ENCODE peak calls at places on chromosomes 12 and 14, in five cellular contexts. One of them, this sample, is unnamed.

GRCh38 chr12:13220848-13221247 is 24.3 kb downstream of the EMP1 start:
- DNase-seq in GM06990: no peak
- DNase-seq in thoracic aorta: no peak
- DNase-seq in cardiac fibroblast: peak; percentile 57
- DNase-seq in AG10803: peak; percentile 83
- DNase-seq in this sample: no peak

GRCh38 chr12:93186131-93186530 is 191.6 kb upstream of the NUDT4 start:
- DNase-seq in GM06990: no peak
- DNase-seq in thoracic aorta: no peak
- DNase-seq in cardiac fibroblast: peak; percentile 63
- DNase-seq in AG10803: peak; percentile 72
- DNase-seq in this sample: peak; percentile 38

GRCh38 chr14:39268393-39268792 is 34.7 kb downstream of the MIA2 start:
- DNase-seq in GM06990: no peak
- DNase-seq in thoracic aorta: no peak
- DNase-seq in cardiac fibroblast: peak; percentile 17
- DNase-seq in AG10803: peak; percentile 9
- DNase-seq in this sample: peak; percentile 32

GRCh38 chr12:54257332-54257731 is 22.6 kb downstream of the CBX5 start:
- DNase-seq in GM06990: no peak
- DNase-seq in thoracic aorta: no peak
- DNase-seq in cardiac fibroblast: no peak
- DNase-seq in AG10803: no peak
- DNase-seq in this sample: no peak

GRCh38 chr12:86261606-86262005 is 5.4 kb upstream of the MGAT4C start:
- DNase-seq in GM06990: no peak
- DNase-seq in thoracic aorta: no peak
- DNase-seq in cardiac fibroblast: no peak
- DNase-seq in AG10803: no peak
- DNase-seq in this sample: no peak

GRCh38 chr14:68759017-68759569 is 33.8 kb downstream of the ZFP36L1 start:
- DNase-seq in GM06990: no peak
- DNase-seq in thoracic aorta: no peak
- DNase-seq in cardiac fibroblast: no peak
- DNase-seq in AG10803: no peak
- DNase-seq in this sample: no peak

GRCh38 chr12:94207467-94208432 is 59.4 kb downstream of the PLXNC1 start:
- DNase-seq in GM06990: peak; percentile 78
- DNase-seq in thoracic aorta: no peak
- DNase-seq in cardiac fibroblast: peak; percentile 76
- DNase-seq in AG10803: no peak
- DNase-seq in this sample: peak; percentile 50

GRCh38 chr12:92928431-92928961 is 599 bp downstream of the EEA1 start:
- DNase-seq in GM06990: peak; percentile 63
- DNase-seq in thoracic aorta: no peak
- DNase-seq in cardiac fibroblast: peak; percentile 44
- DNase-seq in AG10803: peak; percentile 19
- DNase-seq in this sample: peak; percentile 17

GRCh38 chr12:19620222-19620621 is 180.9 kb downstream of the AEBP2 start:
- DNase-seq in GM06990: no peak
- DNase-seq in thoracic aorta: no peak
- DNase-seq in cardiac fibroblast: peak; percentile 71
- DNase-seq in AG10803: no peak
- DNase-seq in this sample: no peak

GRCh38 chr14:40074169-40074568 is 641.9 kb upstream of the FBXO33 start:
- DNase-seq in GM06990: no peak
- DNase-seq in thoracic aorta: no peak
- DNase-seq in cardiac fibroblast: no peak
- DNase-seq in AG10803: no peak
- DNase-seq in this sample: no peak

GRCh38 chr14:53767566-53767965 is 189.1 kb downstream of the BMP4 start:
- DNase-seq in GM06990: no peak
- DNase-seq in thoracic aorta: no peak
- DNase-seq in cardiac fibroblast: no peak
- DNase-seq in AG10803: no peak
- DNase-seq in this sample: no peak

GRCh38 chr12:122354958-122355641 is 67.4 kb downstream of the CLIP1 start:
- DNase-seq in GM06990: no peak
- DNase-seq in thoracic aorta: no peak
- DNase-seq in cardiac fibroblast: no peak
- DNase-seq in AG10803: no peak
- DNase-seq in this sample: no peak

GRCh38 chr14:86035882-86036281 is 505.9 kb downstream of the FLRT2 start:
- DNase-seq in GM06990: no peak
- DNase-seq in thoracic aorta: no peak
- DNase-seq in cardiac fibroblast: peak; percentile 26
- DNase-seq in AG10803: peak; percentile 4
- DNase-seq in this sample: peak; percentile 41

GRCh38 chr14:20632831-20633771 is 8.4 kb downstream of the OR6S1 start:
- DNase-seq in GM06990: peak; percentile 71
- DNase-seq in thoracic aorta: no peak
- DNase-seq in cardiac fibroblast: peak; percentile 95
- DNase-seq in AG10803: peak; percentile 83
- DNase-seq in this sample: peak; percentile 91

GRCh38 chr12:118061011-118061875 is at the start of gene WSB2:
- DNase-seq in GM06990: peak; percentile 53
- DNase-seq in thoracic aorta: peak; percentile 54
- DNase-seq in cardiac fibroblast: peak; percentile 48
- DNase-seq in AG10803: peak; percentile 51
- DNase-seq in this sample: peak; percentile 57

GRCh38 chr14:30375280-30375892 is 183.6 kb upstream of the G2E3 start:
- DNase-seq in GM06990: peak; percentile 18
- DNase-seq in thoracic aorta: no peak
- DNase-seq in cardiac fibroblast: peak; percentile 71
- DNase-seq in AG10803: peak; percentile 42
- DNase-seq in this sample: peak; percentile 62

GRCh38 chr14:53962954-53963490 is 6.4 kb upstream of the BMP4 start:
- DNase-seq in GM06990: no peak
- DNase-seq in thoracic aorta: no peak
- DNase-seq in cardiac fibroblast: no peak
- DNase-seq in AG10803: no peak
- DNase-seq in this sample: no peak

GRCh38 chr12:12548713-12549112 is 13.9 kb downstream of the DUSP16 start:
- DNase-seq in GM06990: no peak
- DNase-seq in thoracic aorta: no peak
- DNase-seq in cardiac fibroblast: no peak
- DNase-seq in AG10803: no peak
- DNase-seq in this sample: no peak

GRCh38 chr14:47715330-47715729 is 39.9 kb upstream of the MDGA2 start:
- DNase-seq in GM06990: no peak
- DNase-seq in thoracic aorta: no peak
- DNase-seq in cardiac fibroblast: peak; percentile 18
- DNase-seq in AG10803: no peak
- DNase-seq in this sample: peak; percentile 5

GRCh38 chr12:73225371-73225937 is 953.3 kb downstream of the TRHDE start:
- DNase-seq in GM06990: no peak
- DNase-seq in thoracic aorta: no peak
- DNase-seq in cardiac fibroblast: no peak
- DNase-seq in AG10803: no peak
- DNase-seq in this sample: no peak

GRCh38 chr12:23949212-23950010 is at the start of gene SOX5:
- DNase-seq in GM06990: no peak
- DNase-seq in thoracic aorta: no peak
- DNase-seq in cardiac fibroblast: peak; percentile 73
- DNase-seq in AG10803: peak; percentile 1
- DNase-seq in this sample: peak; percentile 75
- H3K4me3 ChIP-seq in GM06990: no peak within 1 kb of the TSS
- H3K4me3 ChIP-seq in thoracic aorta: peak within 1 kb of the TSS; percentile 74
- H3K4me3 ChIP-seq in cardiac fibroblast: peak within 1 kb of the TSS; percentile 51
- H3K4me3 ChIP-seq in AG10803: no peak within 1 kb of the TSS
- H3K4me3 ChIP-seq in this sample: peak within 1 kb of the TSS; percentile 65

DNA sequence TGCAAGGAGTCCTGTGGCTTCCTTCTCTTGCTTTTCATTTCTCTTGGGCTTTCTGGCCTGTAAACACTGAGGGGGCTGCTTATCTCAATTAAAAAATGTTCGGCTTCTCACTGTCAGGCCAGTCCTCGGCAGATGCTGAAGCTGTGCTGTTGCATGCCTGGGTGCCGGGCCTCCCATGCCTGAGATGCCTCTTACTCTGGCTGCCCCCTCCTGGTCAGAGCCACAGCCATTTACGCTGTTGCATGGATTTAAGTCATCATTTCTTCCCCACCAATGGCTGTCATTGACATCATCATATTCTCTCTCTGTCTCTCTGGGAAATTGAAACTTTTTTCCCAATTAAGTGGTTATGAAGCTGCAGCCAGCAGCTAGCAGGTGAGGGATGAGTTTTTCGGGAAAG is 53.7 kb downstream of the FOXN4 start:
- DNase-seq in GM06990: no peak
- DNase-seq in thoracic aorta: no peak
- DNase-seq in cardiac fibroblast: peak; percentile 42
- DNase-seq in AG10803: peak; percentile 32
- DNase-seq in this sample: peak; percentile 13
- TF ChIP-seq CTCF in GM06990: peak; percentile 6
- TF ChIP-seq CTCF in thoracic aorta: no peak
- TF ChIP-seq CTCF in cardiac fibroblast: peak; percentile 20
- TF ChIP-seq CTCF in AG10803: peak; percentile 19
- TF ChIP-seq CTCF in this sample: no peak

GRCh38 chr12:123404581-123404980 is 20.6 kb downstream of the KMT5A start:
- DNase-seq in GM06990: no peak
- DNase-seq in thoracic aorta: no peak
- DNase-seq in cardiac fibroblast: no peak
- DNase-seq in AG10803: no peak
- DNase-seq in this sample: no peak

DNA sequence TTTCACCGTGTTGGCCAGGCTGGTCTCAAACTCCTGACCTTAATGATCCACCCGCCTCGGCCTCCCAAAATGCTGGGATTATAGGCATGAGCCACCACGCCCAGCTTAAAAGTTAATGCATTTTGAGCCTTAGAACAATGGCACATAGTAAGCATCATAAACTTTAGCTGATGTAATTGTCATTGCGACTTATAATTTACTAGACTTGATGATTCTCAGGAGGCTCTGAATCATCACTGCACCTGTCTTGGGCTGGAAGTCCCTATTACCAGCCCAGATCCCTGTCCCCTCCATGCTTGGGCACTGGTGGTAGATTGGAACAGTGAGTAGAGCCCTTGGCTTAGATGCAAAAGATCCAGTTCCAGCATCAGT is 26.1 kb downstream of the KMT5A start:
- DNase-seq in GM06990: no peak
- DNase-seq in thoracic aorta: no peak
- DNase-seq in cardiac fibroblast: no peak
- DNase-seq in AG10803: no peak
- DNase-seq in this sample: no peak
- H3K4me3 ChIP-seq in GM06990: no peak overlapping the region
- H3K4me3 ChIP-seq in thoracic aorta: no peak overlapping the region
- H3K4me3 ChIP-seq in cardiac fibroblast: no peak overlapping the region
- H3K4me3 ChIP-seq in AG10803: no peak overlapping the region
- H3K4me3 ChIP-seq in this sample: no peak overlapping the region

GRCh38 chr12:103739546-103739945 is 101.5 kb downstream of the NT5DC3 start:
- DNase-seq in GM06990: no peak
- DNase-seq in thoracic aorta: no peak
- DNase-seq in cardiac fibroblast: no peak
- DNase-seq in AG10803: no peak
- DNase-seq in this sample: no peak
- TF ChIP-seq CTCF in GM06990: no peak
- TF ChIP-seq CTCF in thoracic aorta: no peak
- TF ChIP-seq CTCF in cardiac fibroblast: no peak
- TF ChIP-seq CTCF in AG10803: no peak
- TF ChIP-seq CTCF in this sample: no peak

GRCh38 chr14:52550661-52551060 is 1.6 kb downstream of the TXNDC16 start:
- DNase-seq in GM06990: no peak
- DNase-seq in thoracic aorta: no peak
- DNase-seq in cardiac fibroblast: no peak
- DNase-seq in AG10803: no peak
- DNase-seq in this sample: no peak
- H3K4me3 ChIP-seq in GM06990: no peak overlapping the region
- H3K4me3 ChIP-seq in thoracic aorta: peak overlapping the region; percentile 82
- H3K4me3 ChIP-seq in cardiac fibroblast: no peak overlapping the region
- H3K4me3 ChIP-seq in AG10803: no peak overlapping the region
- H3K4me3 ChIP-seq in this sample: no peak overlapping the region

GRCh38 chr12:67388331-67389163 is 119.4 kb downstream of the CAND1 start:
- DNase-seq in GM06990: no peak
- DNase-seq in thoracic aorta: no peak
- DNase-seq in cardiac fibroblast: no peak
- DNase-seq in AG10803: no peak
- DNase-seq in this sample: no peak
- TF ChIP-seq CTCF in GM06990: peak; percentile 16
- TF ChIP-seq CTCF in thoracic aorta: peak; percentile 15
- TF ChIP-seq CTCF in cardiac fibroblast: peak; percentile 36
- TF ChIP-seq CTCF in AG10803: no peak
- TF ChIP-seq CTCF in this sample: peak; percentile 13

GRCh38 chr14:52315355-52315718 is 1.2 kb downstream of the PTGER2 start:
- DNase-seq in GM06990: no peak
- DNase-seq in thoracic aorta: no peak
- DNase-seq in cardiac fibroblast: no peak
- DNase-seq in AG10803: no peak
- DNase-seq in this sample: peak; percentile 22
- H3K4me3 ChIP-seq in GM06990: no peak overlapping the region
- H3K4me3 ChIP-seq in thoracic aorta: peak overlapping the region; percentile 76
- H3K4me3 ChIP-seq in cardiac fibroblast: peak overlapping the region; percentile 70
- H3K4me3 ChIP-seq in AG10803: peak overlapping the region; percentile 77
- H3K4me3 ChIP-seq in this sample: peak overlapping the region; percentile 92